ENCODE peak calls at places on chromosomes 13 and 19, in seven cellular contexts. W, Q, S, A, N, O and H are unnamed samples.
A peak's percentile ranks its signal among the peaks of the same experiment; 100 is the strongest.

GRCh38 chr13:44703371-44703770 is 127.2 kb upstream of the TSC22D1 start:
- DNase-seq in W (no peak), Q (no peak), S (no peak), A (peak; percentile 76), N (peak; percentile 38), O (no peak), H (no peak)

GRCh38 chr19:45451181-45451849 is 16.5 kb upstream of the FOSB start:
- DNase-seq in W (no peak), Q (peak; percentile 53), S (no peak), A (peak; percentile 89), N (peak; percentile 24), O (peak; percentile 80), H (peak; percentile 72)

GRCh38 chr13:58324130-58324529 is 692.6 kb downstream of the PCDH17 start:
- DNase-seq in W (no peak), Q (no peak), S (no peak), A (no peak), N (no peak), O (no peak), H (no peak)

GRCh38 chr13:43085545-43085944 is 62.2 kb downstream of the DNAJC15 start:
- DNase-seq in W (no peak), Q (peak; percentile 43), S (peak; percentile 16), A (peak; percentile 54), N (peak; percentile 67), O (no peak), H (peak; percentile 29)

GRCh38 chr13:61414686-61415664 is 674 bp downstream of the PCDH20 start:
- DNase-seq in W (peak; percentile 91), Q (peak; percentile 93), S (no peak), A (no peak), N (peak; percentile 73), O (no peak), H (no peak)

GRCh38 chr19:15296353-15296752 is 36.0 kb downstream of the BRD4 start:
- DNase-seq in W (no peak), Q (no peak), S (no peak), A (no peak), N (no peak), O (no peak), H (no peak)

GRCh38 chr19:33510728-33511255 is 10.8 kb downstream of the PEPD start:
- DNase-seq in W (no peak), Q (no peak), S (no peak), A (no peak), N (no peak), O (no peak), H (no peak)

GRCh38 chr19:39996218-39996810 is 546 bp upstream of the ZNF546 start:
- DNase-seq in W (no peak), Q (no peak), S (peak; percentile 29), A (peak; percentile 74), N (peak; percentile 49), O (peak; percentile 29), H (peak; percentile 50)

GRCh38 chr19:55581828-55582223 is 1.2 kb upstream of the ZNF579 start:
- DNase-seq in W (no peak), Q (no peak), S (no peak), A (peak; percentile 14), N (no peak), O (no peak), H (no peak)

GRCh38 chr13:89057862-89058261 is 1386.7 kb downstream of the SLITRK5 start:
- DNase-seq in W (no peak), Q (no peak), S (no peak), A (no peak), N (no peak), O (no peak), H (no peak)

GRCh38 chr19:36151144-36152051 is 849 bp downstream of the COX7A1 start:
- DNase-seq in W (no peak), Q (peak; percentile 89), S (no peak), A (peak; percentile 44), N (no peak), O (no peak), H (no peak)

GRCh38 chr13:79799049-79799448 is 318.1 kb downstream of the NDFIP2 start:
- DNase-seq in W (no peak), Q (no peak), S (no peak), A (no peak), N (no peak), O (no peak), H (no peak)

GRCh38 chr19:47004012-47004465 is 15.6 kb upstream of the NPAS1 start:
- DNase-seq in W (no peak), Q (no peak), S (no peak), A (no peak), N (no peak), O (no peak), H (no peak)

GRCh38 chr13:44750618-44751017 is 174.5 kb upstream of the TSC22D1 start:
- DNase-seq in W (no peak), Q (no peak), S (no peak), A (no peak), N (no peak), O (no peak), H (no peak)

GRCh38 chr19:17686027-17686511 is 2.1 kb downstream of the UNC13A start:
- DNase-seq in W (peak; percentile 39), Q (peak; percentile 69), S (no peak), A (peak; percentile 41), N (no peak), O (no peak), H (no peak)

GRCh38 chr19:50331187-50332013 is 2.2 kb upstream of the KCNC3 start:
- DNase-seq in W (peak; percentile 64), Q (peak; percentile 94), S (no peak), A (no peak), N (no peak), O (no peak), H (no peak)

GRCh38 chr19:41575998-41576397 is at the start of gene CEACAM21:
- DNase-seq in W (no peak), Q (no peak), S (no peak), A (no peak), N (no peak), O (peak; percentile 48), H (peak; percentile 69)

GRCh38 chr19:30695171-30695875 is 323.1 kb downstream of the ZNF536 start:
- DNase-seq in W (peak; percentile 71), Q (peak; percentile 78), S (no peak), A (no peak), N (no peak), O (no peak), H (no peak)

GRCh38 chr13:87661471-87661870 is 9.7 kb upstream of the SLITRK5 start:
- DNase-seq in W (no peak), Q (no peak), S (no peak), A (no peak), N (peak; percentile 70), O (no peak), H (no peak)

GRCh38 chr19:35006342-35006998 is 6.3 kb downstream of the GRAMD1A start:
- DNase-seq in W (no peak), Q (no peak), S (no peak), A (peak; percentile 23), N (peak; percentile 93), O (no peak), H (no peak)

GRCh38 chr19:55370305-55370988 is at the start of gene IL11:
- DNase-seq in W (peak; percentile 44), Q (no peak), S (no peak), A (peak; percentile 92), N (peak; percentile 63), O (no peak), H (no peak)

GRCh38 chr19:21519488-21519887 is 14.1 kb downstream of the ZNF429 start:
- DNase-seq in W (no peak), Q (no peak), S (no peak), A (no peak), N (no peak), O (no peak), H (peak; percentile 25)

GRCh38 chr13:29065142-29065541 is 245.0 kb downstream of the MTUS2 start:
- DNase-seq in W (no peak), Q (no peak), S (no peak), A (no peak), N (no peak), O (no peak), H (no peak)

GRCh38 chr13:67520886-67521285 is 290.8 kb upstream of the PCDH9 start:
- DNase-seq in W (no peak), Q (no peak), S (no peak), A (no peak), N (no peak), O (no peak), H (no peak)

GRCh38 chr19:8109455-8109854 is 39.9 kb downstream of the FBN3 start:
- DNase-seq in W (no peak), Q (no peak), S (no peak), A (no peak), N (no peak), O (no peak), H (no peak)

GRCh38 chr19:36771275-36772231 is 1.1 kb downstream of the ZNF850 start:
- DNase-seq in W (peak; percentile 71), Q (peak; percentile 96), S (no peak), A (peak; percentile 92), N (peak; percentile 11), O (no peak), H (peak; percentile 42)

GRCh38 chr19:19541572-19541971 is 3.5 kb downstream of the CILP2 start:
- DNase-seq in W (no peak), Q (peak; percentile 2), S (no peak), A (no peak), N (no peak), O (no peak), H (no peak)
- H3K4me2 ChIP-seq in W (no peak overlapping the region), Q (no peak overlapping the region), S (peak overlapping the region; percentile 99), A (no peak overlapping the region), N (peak overlapping the region; percentile 86), O (no peak overlapping the region), H (no peak overlapping the region)

GRCh38 chr13:110413311-110414040 is 106.4 kb downstream of the COL4A2 start:
- DNase-seq in W (no peak), Q (no peak), S (no peak), A (no peak), N (no peak), O (no peak), H (no peak)
- H3K4me1 ChIP-seq in W (no peaks in the 10 kb centered on the region), Q (no peaks in the 10 kb centered on the region), S (peaks cover 3% of the 10 kb centered on the region), A (peaks cover 41% of the 10 kb centered on the region), N (peaks cover 32% of the 10 kb centered on the region), O (peaks cover 11% of the 10 kb centered on the region), H (no peaks in the 10 kb centered on the region)

GRCh38 chr19:28213476-28214082 is 999.4 kb downstream of the UQCRFS1 start:
- DNase-seq in W (no peak), Q (peak; percentile 34), S (no peak), A (peak; percentile 39), N (no peak), O (no peak), H (peak; percentile 30)
- TF ChIP-seq EZH2phosphoT487 in W (no peak), Q (no peak), S (no peak), A (no peak), N (no peak), O (no peak), H (no peak)

GRCh38 chr13:49936943-49937273 is 768 bp upstream of the SPRYD7 start:
- DNase-seq in W (peak; percentile 54), Q (peak; percentile 60), S (no peak), A (peak; percentile 29), N (no peak), O (no peak), H (no peak)

GRCh38 chr13:49936085-49936942 is at the start of gene SPRYD7:
- DNase-seq in W (peak; percentile 98), Q (peak; percentile 98), S (peak; percentile 97), A (peak; percentile 99), N (peak; percentile 93), O (peak; percentile 92), H (peak; percentile 98)

GRCh38 chr13:49935171-49936084 is 712 bp downstream of the SPRYD7 start:
- DNase-seq in W (peak; percentile 69), Q (peak; percentile 68), S (peak; percentile 66), A (peak; percentile 84), N (peak; percentile 72), O (peak; percentile 45), H (peak; percentile 44)

GRCh38 chr13:49938921-49939320 is 2.8 kb upstream of the SPRYD7 start:
- DNase-seq in W (no peak), Q (no peak), S (no peak), A (no peak), N (no peak), O (no peak), H (no peak)

GRCh38 chr13:49938274-49938673 is 2.1 kb upstream of the SPRYD7 start:
- DNase-seq in W (no peak), Q (no peak), S (no peak), A (no peak), N (no peak), O (no peak), H (peak; percentile 83)
- H3K4me2 ChIP-seq in W (no peak overlapping the region), Q (no peak overlapping the region), S (no peak overlapping the region), A (no peak overlapping the region), N (no peak overlapping the region), O (no peak overlapping the region), H (peak overlapping the region; percentile 97)